ENCODE peak calls at places on chromosomes 7 and 10, in nine cellular contexts. I is fibroblast of the aortic adventitia; X is nephron progenitor cell; F is BE2C; Y is GM12865; G is heart left ventricle; V is neural crest cell; S is lower lobe of right lung; L is CD4-positive, alpha-beta T cell. A is an unnamed sample.

GRCh38 chr7:118052330-118052729 is 131.6 kb upstream of the LSM8 start:
- DNase-seq in V (no peak), I (no peak), L (no peak), S (no peak), X (no peak), Y (no peak), F (no peak), G (no peak), A (no peak)

GRCh38 chr10:5618829-5619228 is 47.6 kb downstream of the ASB13 start:
- DNase-seq in F (no peak), X (peak), L (no peak), V (no peak), Y (no peak), S (peak), I (peak), G (peak), A (no peak)

GRCh38 chr7:27329917-27330316 is 87.3 kb downstream of the EVX1 start:
- DNase-seq in V (no peak), L (no peak), I (peak), Y (no peak), S (no peak), X (no peak), F (no peak), G (no peak), A (no peak)

GRCh38 chr10:59098811-59099452 is 77.5 kb upstream of the PHYHIPL start:
- DNase-seq in F (peak), V (no peak), I (peak), G (no peak), L (no peak), X (peak), S (no peak), Y (no peak), A (no peak)

GRCh38 chr7:155917836-155918385 is 105.6 kb upstream of the SHH start:
- DNase-seq in V (no peak), X (no peak), S (no peak), L (no peak), I (no peak), G (no peak), F (no peak), Y (no peak), A (no peak)

GRCh38 chr10:76231258-76231934 is 800.0 kb downstream of the LRMDA start:
- DNase-seq in L (no peak), F (no peak), V (no peak), Y (no peak), G (no peak), S (no peak), I (no peak), X (no peak), A (no peak)

GRCh38 chr7:7653568-7654187 is 13.1 kb downstream of the UMAD1 start:
- DNase-seq in I (no peak), V (peak), S (no peak), F (peak), X (peak), G (no peak), Y (peak), L (no peak), A (peak)

GRCh38 chr10:9301554-9301953 is 1247.1 kb downstream of the GATA3 start:
- DNase-seq in G (no peak), Y (no peak), I (no peak), X (no peak), F (no peak), L (no peak), V (no peak), S (no peak), A (no peak)

GRCh38 chr7:116210345-116211005 is at the start of gene TES:
- DNase-seq in F (no peak), I (peak), Y (peak), S (peak), V (peak), X (peak), L (peak), G (peak), A (peak)

GRCh38 chr7:471866-472639 is 47.6 kb downstream of the PDGFA start:
- DNase-seq in X (peak), S (peak), I (peak), F (peak), G (peak), V (no peak), L (no peak), Y (no peak), A (no peak)

GRCh38 chr10:58818889-58819288 is 306.2 kb downstream of the BICC1 start:
- DNase-seq in F (no peak), L (no peak), I (peak), X (no peak), V (no peak), Y (no peak), S (no peak), G (no peak), A (no peak)

GRCh38 chr10:125161570-125162139 is 1.3 kb upstream of the CTBP2 start:
- DNase-seq in F (no peak), G (no peak), L (no peak), I (peak), S (peak), V (no peak), Y (peak), X (peak), A (peak)
- TF ChIP-seq CTCF in F (peak), G (peak), L (no peak), I (no peak), S (peak), V (peak), Y (no peak), X (peak), A (no peak)

GRCh38 chr7:36158321-36158605 is 5.2 kb downstream of the EEPD1 start:
- DNase-seq in L (no peak), X (no peak), F (no peak), S (no peak), V (no peak), Y (no peak), G (no peak), I (no peak), A (no peak)
- TF ChIP-seq CTCF in L (no peak), X (no peak), F (no peak), S (no peak), V (no peak), Y (no peak), G (no peak), I (no peak), A (no peak)

DNA sequence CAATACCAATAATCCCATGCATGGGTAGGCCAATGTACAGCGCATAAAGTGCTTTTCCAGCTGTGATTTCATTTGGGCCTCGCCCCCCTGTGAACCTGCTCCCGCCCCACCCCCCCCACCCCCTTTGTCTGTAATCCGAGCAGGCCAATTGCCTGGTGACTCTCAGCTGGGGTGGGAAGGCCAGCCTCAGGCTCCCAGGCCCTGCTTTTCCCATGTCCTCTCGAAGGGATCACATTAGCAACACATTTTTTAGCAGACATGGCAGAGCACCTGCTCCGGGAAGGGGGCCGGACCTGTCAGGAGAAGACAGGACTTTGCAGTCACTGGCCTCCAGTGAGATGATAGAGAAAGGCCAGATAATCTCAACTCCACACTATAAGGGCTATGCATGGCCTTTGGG is 439.4 kb downstream of the RPS24 start:
- DNase-seq in L (no peak), S (no peak), X (peak), G (no peak), F (peak), Y (no peak), I (no peak), V (no peak), A (peak)
- TF ChIP-seq CTCF in L (no peak), S (no peak), X (no peak), G (no peak), F (no peak), Y (no peak), I (no peak), V (no peak), A (no peak)

DNA sequence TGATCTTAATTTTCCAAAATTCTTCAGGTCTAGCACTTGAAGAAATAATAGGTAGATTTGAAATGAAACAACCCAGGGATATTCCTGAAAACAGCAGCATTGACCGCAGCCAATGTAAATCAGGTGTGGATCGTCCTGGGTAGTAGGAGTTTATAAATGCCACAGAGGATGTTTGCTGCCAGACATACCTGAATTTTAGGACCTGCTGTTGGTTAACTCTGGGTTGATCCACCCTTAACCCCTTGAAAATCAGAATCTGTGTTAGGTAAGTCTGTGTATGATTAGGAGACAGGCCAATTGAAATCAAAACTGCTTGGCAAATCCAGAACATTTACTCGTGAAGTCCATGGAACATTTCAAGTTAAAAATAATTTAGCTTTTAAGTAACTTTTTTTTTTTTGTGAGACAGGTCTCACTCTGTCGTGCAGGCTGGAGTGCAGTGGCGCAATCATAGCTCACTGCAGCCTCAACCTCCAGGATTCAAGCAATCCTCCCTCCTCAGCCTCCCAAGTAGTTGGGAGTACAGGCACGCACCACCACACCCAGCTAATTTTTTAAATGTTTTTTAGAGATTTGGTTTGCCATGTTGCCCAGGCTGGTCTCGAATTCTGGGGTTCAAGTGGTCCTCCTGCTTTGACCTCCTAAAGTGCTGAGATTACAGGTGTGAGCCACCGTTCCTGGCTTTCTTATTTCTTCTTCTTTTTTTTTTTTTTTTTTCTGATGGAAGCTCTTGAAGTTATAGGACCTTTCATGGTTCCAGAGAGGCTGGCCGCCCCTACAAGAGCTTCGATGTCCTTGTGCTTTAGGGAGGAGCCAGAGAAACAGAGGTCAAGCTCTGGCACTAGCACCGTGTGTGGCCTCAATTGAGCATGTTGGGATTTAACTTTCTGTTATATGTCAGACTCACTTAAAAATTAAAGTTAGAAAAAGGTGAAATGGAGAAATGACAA is 2.0 kb downstream of the POR start:
- DNase-seq in S (no peak), G (no peak), V (no peak), I (no peak), X (no peak), Y (no peak), F (no peak), L (no peak), A (no peak)
- TF ChIP-seq CTCF in S (no peak), G (no peak), V (no peak), I (no peak), X (no peak), Y (no peak), F (no peak), L (no peak), A (no peak)

DNA sequence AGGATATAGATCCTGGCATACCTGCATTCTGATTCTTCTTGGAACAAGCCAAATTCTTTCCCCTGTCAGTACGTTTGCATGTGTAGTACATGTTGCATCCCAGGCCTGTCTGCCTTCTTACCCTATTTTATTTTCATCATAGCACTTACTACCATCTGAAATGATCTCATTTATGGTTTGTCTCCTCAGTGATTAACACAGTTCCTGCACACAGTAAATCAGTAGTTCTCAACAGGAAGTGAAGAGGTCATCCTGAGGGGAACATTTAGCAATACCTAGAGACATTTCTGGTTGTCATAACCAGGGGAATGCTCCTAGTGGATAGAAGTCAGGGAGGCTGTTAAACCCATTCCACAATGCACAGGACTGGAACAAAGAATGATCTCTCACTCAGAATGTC is 38.2 kb upstream of the SLC26A4 start:
- DNase-seq in F (no peak), S (no peak), I (peak), Y (no peak), G (no peak), X (no peak), V (no peak), L (no peak), A (no peak)
- TF ChIP-seq CTCF in F (no peak), S (no peak), I (no peak), Y (no peak), G (no peak), X (no peak), V (no peak), L (no peak), A (no peak)

GRCh38 chr7:15709978-15710377 is 23.5 kb upstream of the MEOX2 start:
- DNase-seq in X (no peak), Y (no peak), S (no peak), V (no peak), F (no peak), L (no peak), I (no peak), G (no peak), A (no peak)
- TF ChIP-seq CTCF in X (no peak), Y (no peak), S (no peak), V (no peak), F (no peak), L (no peak), I (no peak), G (no peak), A (no peak)

GRCh38 chr7:158695726-158696452 is 8.7 kb downstream of the NCAPG2 start:
- DNase-seq in V (no peak), Y (peak), S (peak), G (peak), F (peak), X (no peak), I (peak), L (peak), A (peak)
- TF ChIP-seq CTCF in V (peak), Y (peak), S (peak), G (peak), F (peak), X (no peak), I (peak), L (peak), A (peak)

DNA sequence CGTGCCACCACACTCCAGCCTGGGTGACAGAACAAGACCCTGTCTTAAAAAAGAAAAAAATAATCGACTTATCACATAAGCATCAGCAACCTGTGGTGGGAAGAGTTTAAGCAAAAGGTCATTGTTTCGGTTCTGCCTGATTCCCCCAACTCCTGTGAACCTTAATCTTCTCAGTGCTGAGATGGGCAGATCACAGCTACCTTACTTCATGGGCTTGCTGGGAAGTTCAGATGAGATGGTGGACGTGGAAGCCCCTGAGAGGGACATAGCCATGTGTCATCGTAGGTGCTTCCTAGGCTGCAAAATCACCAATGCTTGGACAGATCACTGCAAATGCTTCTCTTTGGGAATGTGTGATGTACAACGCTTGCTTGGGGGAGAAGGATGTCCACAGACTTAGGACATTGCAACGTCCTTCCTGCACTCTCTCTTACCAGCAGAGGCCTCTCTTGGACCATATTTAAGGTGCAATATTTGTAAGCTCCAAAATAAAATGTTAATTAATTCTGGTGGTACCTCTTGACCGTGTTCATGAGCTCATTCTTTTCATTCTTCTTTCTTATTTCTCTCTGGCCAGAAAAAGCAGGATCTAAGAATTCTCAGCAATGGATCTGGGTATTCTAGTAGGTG is 8.6 kb downstream of the GJD4 start:
- DNase-seq in I (peak), V (no peak), F (no peak), S (no peak), Y (no peak), G (no peak), X (no peak), L (no peak), A (no peak)
- TF ChIP-seq CTCF in I (peak), V (peak), F (peak), S (peak), Y (no peak), G (peak), X (no peak), L (no peak), A (no peak)

GRCh38 chr10:20515654-20516053 is 381.5 kb downstream of the NEBL start:
- DNase-seq in V (no peak), L (no peak), X (no peak), Y (no peak), F (no peak), G (no peak), I (no peak), S (no peak), A (no peak)
- TF ChIP-seq CTCF in V (no peak), L (no peak), X (no peak), Y (no peak), F (no peak), G (no peak), I (no peak), S (no peak), A (no peak)